ENCODE peak calls at places on chromosome 1, in nine cellular contexts. T is H1, W is transverse colon, E is stomach, F is A549, S is ovary, V is esophagus muscularis mucosa, B is sigmoid colon, X is GM12878. N is an unnamed sample.

GRCh38 chr1:78651247-78651646 is 1.6 kb downstream of the IFI44 start:
- DNase-seq in V (no peak), T (no peak), E (no peak), S (no peak), X (no peak), F (no peak), W (no peak), B (no peak), N (peak)

GRCh38 chr1:56301791-56302190 is 277.6 kb downstream of the PLPP3 start:
- DNase-seq in E (no peak), X (no peak), V (no peak), F (no peak), B (no peak), S (no peak), W (no peak), T (no peak), N (no peak)

GRCh38 chr1:200862713-200863415 is 9.9 kb upstream of the GPR25 start:
- DNase-seq in V (no peak), F (no peak), S (no peak), B (no peak), X (peak), E (no peak), T (no peak), W (no peak), N (no peak)

GRCh38 chr1:195482137-195482536 is 1126.1 kb downstream of the KCNT2 start:
- DNase-seq in E (no peak), S (no peak), F (no peak), B (no peak), X (no peak), T (no peak), W (no peak), V (no peak), N (no peak)

GRCh38 chr1:51520700-51521248 is 1.7 kb upstream of the EPS15 start:
- DNase-seq in S (no peak), V (no peak), F (no peak), W (no peak), E (no peak), T (no peak), X (no peak), B (no peak), N (no peak)

GRCh38 chr1:4128616-4129015 is 228.5 kb upstream of the C1orf174 start:
- DNase-seq in X (no peak), B (no peak), S (no peak), F (no peak), V (no peak), W (no peak), T (no peak), E (no peak), N (no peak)

GRCh38 chr1:168623003-168623828 is 46.8 kb downstream of the XCL1 start:
- DNase-seq in B (no peak), T (no peak), W (no peak), V (no peak), X (no peak), S (no peak), E (no peak), F (peak), N (no peak)

GRCh38 chr1:184610872-184611614 is 143.6 kb downstream of the EDEM3 start:
- DNase-seq in S (peak), F (no peak), V (peak), X (no peak), B (peak), E (no peak), T (no peak), W (no peak), N (no peak)

GRCh38 chr1:30313584-30313983 is 409.8 kb downstream of the MATN1 start:
- DNase-seq in F (no peak), X (no peak), S (no peak), W (no peak), V (no peak), E (peak), T (no peak), B (no peak), N (no peak)

GRCh38 chr1:165954940-165955339 is 127.5 kb downstream of the UCK2 start:
- DNase-seq in X (no peak), E (no peak), T (no peak), S (no peak), V (peak), F (no peak), W (no peak), B (no peak), N (no peak)

GRCh38 chr1:161238039-161238473 is at the start of gene NR1I3:
- DNase-seq in B (no peak), W (no peak), V (no peak), E (no peak), T (no peak), X (no peak), F (no peak), S (no peak), N (no peak)

GRCh38 chr1:224542783-224543440 is 73.2 kb upstream of the CNIH3 start:
- DNase-seq in T (no peak), V (peak), W (no peak), E (no peak), X (no peak), S (no peak), F (no peak), B (no peak), N (no peak)

GRCh38 chr1:198756470-198756869 is 117.6 kb downstream of the PTPRC start:
- DNase-seq in F (no peak), W (no peak), B (no peak), S (no peak), E (no peak), X (no peak), T (no peak), V (no peak), N (no peak)

DNA sequence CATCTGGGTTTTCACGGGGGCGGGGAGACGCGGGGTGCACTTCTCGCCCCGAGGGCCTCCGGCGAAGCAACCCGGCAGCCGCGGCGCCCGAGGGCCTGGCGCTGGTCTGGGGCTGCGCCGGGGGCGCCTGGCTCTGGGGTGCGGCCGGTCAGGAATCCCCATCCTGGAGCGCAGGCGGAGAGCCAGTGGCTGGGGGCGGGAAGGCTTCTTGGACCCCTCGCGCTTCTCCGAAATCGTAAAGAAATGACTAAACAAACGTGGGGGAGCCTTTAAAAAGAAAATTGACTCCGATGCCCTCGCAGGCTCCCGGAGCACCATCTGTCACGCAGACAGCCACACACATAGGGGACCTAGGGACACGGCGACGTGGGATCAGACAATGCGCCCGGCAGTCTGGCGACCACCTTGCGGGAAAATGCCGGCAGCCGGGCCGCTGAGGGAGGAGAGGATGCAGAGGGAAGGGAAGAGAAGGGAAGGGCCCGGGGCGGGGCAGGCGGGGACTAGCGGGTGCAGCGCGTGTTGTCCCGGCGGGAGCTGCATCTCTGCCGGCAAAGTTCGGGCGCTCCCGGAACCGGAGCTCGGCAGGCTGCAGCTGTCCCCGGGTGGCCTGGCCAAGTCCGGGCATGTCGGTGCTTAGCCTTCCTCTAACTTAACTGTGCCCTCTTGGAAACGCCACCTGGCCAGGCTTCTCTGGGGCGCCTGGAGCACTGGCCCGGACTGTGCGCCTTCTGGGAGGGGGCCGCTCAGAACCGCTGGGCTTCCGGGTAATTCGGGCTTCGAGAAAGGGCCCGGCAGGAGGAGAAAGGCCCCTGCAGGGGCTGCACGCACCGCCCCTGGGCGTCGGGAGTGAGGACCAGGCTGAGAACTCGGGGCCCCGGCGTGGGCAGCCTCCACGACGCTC is 1.9 kb downstream of the NHLH2 start:
- DNase-seq in B (no peak), V (no peak), S (no peak), T (no peak), X (no peak), F (no peak), E (peak), W (no peak), N (no peak)
- TF ChIP-seq EP300 in B (no peak), V (no peak), S (no peak), T (no peak), X (no peak), F (no peak), E (no peak), W (no peak), N (no peak)

DNA sequence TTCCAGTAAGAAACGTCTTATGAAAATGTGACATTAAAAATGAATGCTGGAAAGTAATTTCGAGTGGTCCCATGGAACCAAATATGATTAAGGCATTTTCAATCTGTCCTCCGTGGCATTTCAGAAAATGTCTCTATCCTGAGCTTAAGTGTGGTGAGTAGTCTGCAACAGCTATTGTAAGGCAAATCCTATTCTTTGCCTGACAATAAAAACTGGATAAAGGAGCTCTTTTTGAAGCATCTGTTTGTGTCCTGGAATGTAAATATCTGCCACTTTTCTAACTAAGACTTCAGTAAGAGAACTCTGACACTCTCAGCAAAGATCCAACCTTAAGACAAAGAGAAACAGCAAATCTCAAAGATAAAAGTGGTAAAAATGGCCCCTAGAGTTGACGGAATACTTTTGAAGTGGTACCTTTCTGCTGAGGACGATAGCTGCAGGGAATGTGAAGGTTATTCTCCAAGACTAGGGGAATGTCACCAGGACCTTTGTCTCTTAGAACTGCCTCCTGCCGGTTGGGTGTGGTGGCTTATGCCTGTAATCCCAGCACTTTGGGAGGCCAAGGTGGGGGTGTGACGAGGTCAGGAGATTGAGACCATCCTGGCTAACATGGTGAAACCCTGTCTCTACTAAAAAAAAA is 486.7 kb upstream of the ZP4 start:
- DNase-seq in V (no peak), X (no peak), W (no peak), S (no peak), F (no peak), E (no peak), T (no peak), B (no peak), N (no peak)
- H3K4me3 ChIP-seq in V (no peak), X (no peak), W (no peak), S (no peak), F (no peak), E (no peak), T (no peak), B (no peak), N (no peak)

DNA sequence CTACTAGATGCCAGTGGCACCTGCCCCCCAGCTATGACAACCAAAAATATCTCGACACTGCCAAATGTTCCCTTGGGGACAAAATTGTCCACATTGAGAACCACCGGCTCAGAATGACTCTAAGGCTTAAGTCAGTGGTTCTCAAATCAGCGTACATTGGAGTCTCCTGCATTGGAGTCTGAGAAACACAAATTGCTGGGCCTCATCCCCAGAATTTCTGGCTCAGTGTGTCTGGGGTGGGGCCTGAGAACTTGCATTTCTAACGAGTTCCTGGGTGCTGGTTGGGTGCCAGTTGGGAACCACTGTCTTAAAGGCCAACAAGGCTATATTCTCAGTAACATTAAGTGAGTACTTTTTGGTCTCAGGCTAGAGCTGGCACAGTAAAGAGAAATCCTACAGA is 77.7 kb upstream of the GADD45A start:
- DNase-seq in X (no peak), E (no peak), V (no peak), F (no peak), S (no peak), W (no peak), B (no peak), T (no peak), N (no peak)
- TF ChIP-seq EP300 in X (no peak), E (no peak), V (no peak), F (no peak), S (no peak), W (no peak), B (no peak), T (no peak), N (no peak)

GRCh38 chr1:6243993-6244392 is at the start of gene HES3:
- DNase-seq in V (no peak), W (no peak), E (no peak), B (no peak), T (no peak), F (no peak), X (no peak), S (no peak), N (no peak)
- H3K4me3 ChIP-seq in V (no peak), W (no peak), E (no peak), B (no peak), T (peak), F (no peak), X (no peak), S (no peak), N (no peak)

DNA sequence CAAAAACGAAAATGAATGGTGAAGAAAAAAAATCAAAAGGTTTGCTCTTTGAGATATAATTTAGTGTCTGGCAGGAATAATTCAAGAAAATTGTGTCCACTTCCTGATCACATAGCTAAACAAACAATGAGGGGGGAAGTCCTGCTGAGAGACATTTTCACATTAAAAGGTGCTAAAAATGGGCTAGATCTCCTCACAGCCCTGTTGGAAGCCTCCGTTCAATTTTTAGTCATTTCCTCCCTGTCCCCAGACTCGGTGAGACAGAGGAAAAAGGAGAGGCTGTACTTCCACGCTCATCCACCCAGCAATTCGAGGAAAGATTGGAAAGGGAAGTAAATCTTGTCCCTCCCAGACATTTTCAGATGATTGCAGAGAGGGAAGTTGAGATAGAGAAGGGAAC is 103.7 kb downstream of the BARHL2 start:
- DNase-seq in S (no peak), V (no peak), B (no peak), F (no peak), T (no peak), E (no peak), W (no peak), X (no peak), N (no peak)
- TF ChIP-seq EP300 in S (no peak), V (no peak), B (no peak), F (no peak), T (no peak), E (no peak), W (no peak), X (no peak), N (no peak)

DNA sequence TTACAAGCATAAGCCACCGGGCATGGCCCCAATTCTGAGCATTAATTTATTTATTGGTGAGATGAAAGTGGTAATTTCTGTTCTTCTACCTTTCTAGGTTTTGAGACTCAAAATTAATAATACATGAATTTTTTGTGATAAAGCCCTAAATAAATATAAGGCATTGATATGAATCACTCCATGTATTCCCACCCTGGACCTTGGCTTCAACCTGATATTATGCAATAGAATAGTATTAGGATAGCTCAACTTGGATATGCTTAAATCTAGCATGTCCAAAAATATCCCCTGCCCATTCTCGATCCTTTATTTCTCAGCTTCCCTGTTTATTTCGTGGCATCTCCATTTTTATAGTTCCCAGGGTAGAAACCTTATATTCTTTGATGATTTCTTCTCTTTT is 2.5 kb downstream of the AGL start:
- DNase-seq in S (no peak), B (no peak), W (no peak), V (no peak), X (no peak), E (no peak), T (no peak), F (no peak), N (no peak)
- H3K4me3 ChIP-seq in S (no peak), B (no peak), W (no peak), V (peak), X (no peak), E (no peak), T (no peak), F (no peak), N (no peak)

GRCh38 chr1:84947536-84948410 is 49.1 kb downstream of the MCOLN2 start:
- DNase-seq in V (no peak), T (no peak), E (no peak), S (no peak), W (no peak), B (no peak), F (no peak), X (no peak), N (no peak)

GRCh38 chr1:84940481-84940880 is 47.5 kb upstream of the LPAR3 start:
- DNase-seq in X (no peak), E (no peak), T (no peak), W (no peak), S (no peak), B (no peak), F (no peak), V (no peak), N (no peak)

GRCh38 chr1:84946631-84947030 is 50.3 kb downstream of the MCOLN2 start:
- DNase-seq in F (no peak), V (no peak), W (no peak), T (no peak), X (no peak), E (no peak), S (no peak), B (no peak), N (no peak)

GRCh38 chr1:84941843-84942242 is 48.8 kb upstream of the LPAR3 start:
- DNase-seq in E (no peak), V (no peak), T (no peak), S (no peak), X (no peak), W (no peak), F (no peak), B (no peak), N (no peak)

DNA sequence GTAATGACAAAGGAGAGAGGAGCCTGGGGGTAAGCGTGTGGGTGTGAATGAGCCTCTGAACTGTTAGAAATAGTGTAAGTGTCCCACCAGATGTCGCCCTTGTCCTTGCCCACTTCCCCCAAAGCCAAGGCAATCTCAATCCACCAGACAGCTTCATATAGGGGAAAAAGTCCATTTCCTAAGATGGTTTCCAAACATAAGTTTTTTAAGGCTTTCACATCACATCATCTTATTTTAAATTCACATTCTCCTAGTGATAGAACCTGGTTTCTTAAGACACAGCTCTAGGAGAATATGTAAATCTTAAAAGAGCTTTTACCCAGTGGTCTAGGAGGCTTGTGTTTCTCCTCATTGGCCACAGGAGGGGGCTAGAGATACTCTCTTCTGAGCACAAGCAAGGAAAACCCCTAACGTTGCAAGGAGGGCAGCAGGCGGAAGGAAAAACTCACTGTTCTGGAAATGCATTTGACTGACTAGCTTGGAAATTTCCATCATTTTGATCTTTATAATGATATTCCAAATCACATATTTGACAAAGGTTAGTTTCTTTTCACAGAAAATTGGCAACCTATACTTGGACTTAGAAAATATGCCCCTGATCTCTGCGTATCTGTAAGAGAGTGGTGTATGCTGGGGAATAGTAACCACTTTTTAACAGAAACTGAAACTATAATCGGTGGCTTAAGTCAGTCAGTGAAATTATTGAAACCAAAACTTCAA is 51.9 kb upstream of the LPAR3 start:
- DNase-seq in T (no peak), B (peak), W (peak), F (peak), X (peak), S (peak), V (no peak), E (peak), N (peak)
- TF ChIP-seq EP300 in T (no peak), B (no peak), W (no peak), F (no peak), X (peak), S (no peak), V (no peak), E (no peak), N (peak)